ENCODE peak calls at places on chromosomes 6 and 20, in seven cellular contexts. Y is amniotic stem cell; B is NCI-H345; Q is left ventricle myocardium inferior; A is bronchial epithelial cell; Z is choroid plexus epithelial cell; N is activated T-cell treated with anti-CD3 and anti-CD28 coated beads, Interleukin-2, amount 50 U/mL, for 72 hours. P is an unnamed sample.

GRCh38 chr20:56702931-56703840 is 74.1 kb downstream of the TFAP2C start:
- DNase-seq in Y (no peak), B (no peak), Q (no peak), A (no peak), Z (no peak), N (no peak), P (no peak)

GRCh38 chr6:15166121-15166520 is 79.7 kb upstream of the JARID2 start:
- DNase-seq in Y (no peak), B (no peak), Q (no peak), A (no peak), Z (no peak), N (no peak), P (no peak)

GRCh38 chr6:105258816-105259215 is 79.0 kb upstream of the POPDC3 start:
- DNase-seq in Y (no peak), B (no peak), Q (no peak), A (no peak), Z (no peak), N (no peak), P (no peak)

GRCh38 chr6:152635949-152636674 is 1.1 kb downstream of the SYNE1 start:
- DNase-seq in Y (no peak), B (no peak), Q (peak; percentile 27), A (peak; percentile 17), Z (peak; percentile 46), N (no peak), P (no peak)

GRCh38 chr20:57593134-57593886 is 26.9 kb downstream of the ZBP1 start:
- DNase-seq in Y (no peak), B (no peak), Q (no peak), A (no peak), Z (no peak), N (no peak), P (no peak)

GRCh38 chr6:37479266-37479854 is 20.3 kb downstream of the CCDC167 start:
- DNase-seq in Y (no peak), B (no peak), Q (no peak), A (no peak), Z (no peak), N (no peak), P (no peak)

GRCh38 chr20:36847009-36847709 is 28.8 kb upstream of the TLDC2 start:
- DNase-seq in Y (no peak), B (peak; percentile 22), Q (peak; percentile 83), A (peak; percentile 83), Z (peak; percentile 63), N (no peak), P (no peak)

GRCh38 chr6:168473197-168473596 is 32.2 kb downstream of the SMOC2 start:
- DNase-seq in Y (no peak), B (no peak), Q (no peak), A (no peak), Z (no peak), N (no peak), P (no peak)

GRCh38 chr6:107756661-107757060 is 67.5 kb downstream of the SCML4 start:
- DNase-seq in Y (no peak), B (no peak), Q (no peak), A (no peak), Z (no peak), N (no peak), P (no peak)

GRCh38 chr6:130969807-130970491 is 93.1 kb downstream of the EPB41L2 start:
- DNase-seq in Y (no peak), B (no peak), Q (peak; percentile 36), A (peak; percentile 8), Z (peak; percentile 72), N (no peak), P (no peak)

GRCh38 chr20:50991076-50991475 is 31.8 kb downstream of the KCNG1 start:
- DNase-seq in Y (no peak), B (no peak), Q (no peak), A (peak; percentile 23), Z (no peak), N (no peak), P (no peak)

GRCh38 chr20:57698191-57698866 is 11.5 kb downstream of the PMEPA1 start:
- DNase-seq in Y (peak; percentile 93), B (no peak), Q (no peak), A (peak; percentile 100), Z (peak; percentile 97), N (peak; percentile 80), P (no peak)

GRCh38 chr6:69835414-69836179 is 30.8 kb upstream of the COL19A1 start:
- DNase-seq in Y (peak; percentile 30), B (peak; percentile 42), Q (no peak), A (peak; percentile 78), Z (peak; percentile 94), N (no peak), P (peak; percentile 19)

GRCh38 chr6:52672422-52673025 is 1.6 kb downstream of the TMEM14A start:
- DNase-seq in Y (no peak), B (no peak), Q (no peak), A (peak; percentile 86), Z (no peak), N (peak; percentile 16), P (no peak)

GRCh38 chr6:38149526-38149925 is 330.0 kb downstream of the ZFAND3 start:
- DNase-seq in Y (no peak), B (no peak), Q (no peak), A (no peak), Z (no peak), N (no peak), P (no peak)